ENCODE peak calls at places on chromosomes 16 and 17, in six cellular contexts. One of them, this sample, is unnamed.

GRCh38 chr17:1153795-1154546 is 25.8 kb downstream of the ABR start:
- DNase-seq in neural progenitor cell: peak; percentile 59
- DNase-seq in PC-3: peak; percentile 8
- DNase-seq in MM.1S: no peak
- DNase-seq in PC-9: no peak
- DNase-seq in fibroblast of lung: peak; percentile 84
- DNase-seq in this sample: peak; percentile 33

GRCh38 chr17:2615882-2616281 is 22.4 kb downstream of the PAFAH1B1 start:
- DNase-seq in PC-3: no peak
- DNase-seq in neural progenitor cell: no peak
- DNase-seq in fibroblast of lung: no peak
- DNase-seq in PC-9: no peak
- DNase-seq in MM.1S: no peak
- DNase-seq in this sample: no peak

GRCh38 chr17:78168906-78169793 is 769 bp downstream of the SYNGR2 start:
- DNase-seq in PC-9: peak; percentile 74
- DNase-seq in neural progenitor cell: peak; percentile 60
- DNase-seq in MM.1S: peak; percentile 63
- DNase-seq in PC-3: peak; percentile 84
- DNase-seq in fibroblast of lung: no peak
- DNase-seq in this sample: peak; percentile 29

GRCh38 chr16:27318399-27319256 is 4.9 kb downstream of the IL4R start:
- DNase-seq in PC-9: peak; percentile 63
- DNase-seq in fibroblast of lung: peak; percentile 60
- DNase-seq in MM.1S: no peak
- DNase-seq in PC-3: no peak
- DNase-seq in neural progenitor cell: no peak
- DNase-seq in this sample: peak; percentile 69

GRCh38 chr16:87661561-87661960 is 59.3 kb downstream of the JPH3 start:
- DNase-seq in PC-3: peak; percentile 23
- DNase-seq in MM.1S: peak; percentile 26
- DNase-seq in PC-9: peak; percentile 35
- DNase-seq in neural progenitor cell: peak; percentile 83
- DNase-seq in fibroblast of lung: peak; percentile 41
- DNase-seq in this sample: peak; percentile 64

GRCh38 chr17:54307326-54307725 is 484.6 kb downstream of the KIF2B start:
- DNase-seq in PC-9: no peak
- DNase-seq in PC-3: no peak
- DNase-seq in fibroblast of lung: no peak
- DNase-seq in MM.1S: no peak
- DNase-seq in neural progenitor cell: no peak
- DNase-seq in this sample: no peak

GRCh38 chr16:50103764-50104163 is 38.0 kb downstream of the HEATR3 start:
- DNase-seq in fibroblast of lung: peak; percentile 33
- DNase-seq in PC-9: no peak
- DNase-seq in MM.1S: no peak
- DNase-seq in neural progenitor cell: no peak
- DNase-seq in PC-3: no peak
- DNase-seq in this sample: no peak

GRCh38 chr16:19680972-19681371 is 37.1 kb downstream of the KNOP1 start:
- DNase-seq in PC-3: peak; percentile 46
- DNase-seq in fibroblast of lung: no peak
- DNase-seq in neural progenitor cell: no peak
- DNase-seq in PC-9: peak; percentile 70
- DNase-seq in MM.1S: no peak
- DNase-seq in this sample: no peak

GRCh38 chr16:57701759-57702371 is 7.3 kb downstream of the DRC7 start:
- DNase-seq in neural progenitor cell: no peak
- DNase-seq in fibroblast of lung: no peak
- DNase-seq in MM.1S: no peak
- DNase-seq in PC-9: no peak
- DNase-seq in PC-3: no peak
- DNase-seq in this sample: no peak

GRCh38 chr17:4297351-4297750 is 33.6 kb upstream of the ANKFY1 start:
- DNase-seq in PC-9: no peak
- DNase-seq in fibroblast of lung: no peak
- DNase-seq in MM.1S: no peak
- DNase-seq in PC-3: no peak
- DNase-seq in neural progenitor cell: no peak
- DNase-seq in this sample: no peak

GRCh38 chr16:84686702-84687298 is 13.0 kb upstream of the USP10 start:
- DNase-seq in PC-3: no peak
- DNase-seq in PC-9: no peak
- DNase-seq in MM.1S: no peak
- DNase-seq in neural progenitor cell: no peak
- DNase-seq in fibroblast of lung: no peak
- DNase-seq in this sample: no peak

GRCh38 chr17:55734128-55734781 is 11.6 kb upstream of the TMEM100 start:
- DNase-seq in PC-3: peak; percentile 45
- DNase-seq in MM.1S: no peak
- DNase-seq in PC-9: no peak
- DNase-seq in fibroblast of lung: no peak
- DNase-seq in neural progenitor cell: peak; percentile 49
- DNase-seq in this sample: no peak

GRCh38 chr17:80705988-80706387 is 161.3 kb downstream of the RPTOR start:
- DNase-seq in fibroblast of lung: peak; percentile 19
- DNase-seq in MM.1S: no peak
- DNase-seq in neural progenitor cell: no peak
- DNase-seq in PC-9: no peak
- DNase-seq in PC-3: no peak
- DNase-seq in this sample: no peak

GRCh38 chr16:89319883-89320716 is 102.6 kb downstream of the ZNF778 start:
- DNase-seq in neural progenitor cell: no peak
- DNase-seq in PC-9: peak; percentile 94
- DNase-seq in MM.1S: peak; percentile 57
- DNase-seq in PC-3: peak; percentile 89
- DNase-seq in fibroblast of lung: peak; percentile 78
- DNase-seq in this sample: no peak

GRCh38 chr16:24954137-24954536 is 61.0 kb downstream of the ARHGAP17 start:
- DNase-seq in PC-9: no peak
- DNase-seq in neural progenitor cell: no peak
- DNase-seq in MM.1S: no peak
- DNase-seq in fibroblast of lung: no peak
- DNase-seq in PC-3: no peak
- DNase-seq in this sample: no peak

GRCh38 chr17:3647769-3648540 is 11.4 kb downstream of the CTNS start:
- DNase-seq in MM.1S: peak; percentile 34
- DNase-seq in neural progenitor cell: peak; percentile 76
- DNase-seq in PC-9: peak; percentile 40
- DNase-seq in fibroblast of lung: peak; percentile 59
- DNase-seq in PC-3: peak; percentile 58
- DNase-seq in this sample: peak; percentile 47

GRCh38 chr17:5544115-5544514 is 40.2 kb downstream of the NLRP1 start:
- DNase-seq in MM.1S: no peak
- DNase-seq in neural progenitor cell: no peak
- DNase-seq in PC-9: no peak
- DNase-seq in PC-3: no peak
- DNase-seq in fibroblast of lung: no peak
- DNase-seq in this sample: no peak

GRCh38 chr16:24504467-24505345 is 34.7 kb upstream of the RBBP6 start:
- DNase-seq in fibroblast of lung: peak; percentile 68
- DNase-seq in PC-9: peak; percentile 57
- DNase-seq in PC-3: peak; percentile 72
- DNase-seq in neural progenitor cell: peak; percentile 78
- DNase-seq in MM.1S: peak; percentile 68
- DNase-seq in this sample: peak; percentile 62

GRCh38 chr17:61455754-61456681 is 3.8 kb downstream of the TBX4 start:
- DNase-seq in MM.1S: no peak
- DNase-seq in fibroblast of lung: peak; percentile 37
- DNase-seq in PC-3: no peak
- DNase-seq in neural progenitor cell: peak; percentile 50
- DNase-seq in PC-9: no peak
- DNase-seq in this sample: no peak

GRCh38 chr17:45868276-45868675 is 23.6 kb downstream of the SPPL2C start:
- DNase-seq in neural progenitor cell: no peak
- DNase-seq in MM.1S: no peak
- DNase-seq in PC-3: no peak
- DNase-seq in fibroblast of lung: no peak
- DNase-seq in PC-9: no peak
- DNase-seq in this sample: no peak

GRCh38 chr16:75103994-75104393 is 12.6 kb downstream of the LDHD start:
- DNase-seq in neural progenitor cell: no peak
- DNase-seq in MM.1S: no peak
- DNase-seq in PC-9: no peak
- DNase-seq in fibroblast of lung: no peak
- DNase-seq in PC-3: no peak
- DNase-seq in this sample: no peak
- TF ChIP-seq EZH2 in neural progenitor cell: no peak
- TF ChIP-seq EZH2 in MM.1S: no peak
- TF ChIP-seq EZH2 in PC-9: no peak
- TF ChIP-seq EZH2 in fibroblast of lung: no peak
- TF ChIP-seq EZH2 in PC-3: no peak
- TF ChIP-seq EZH2 in this sample: no peak

DNA sequence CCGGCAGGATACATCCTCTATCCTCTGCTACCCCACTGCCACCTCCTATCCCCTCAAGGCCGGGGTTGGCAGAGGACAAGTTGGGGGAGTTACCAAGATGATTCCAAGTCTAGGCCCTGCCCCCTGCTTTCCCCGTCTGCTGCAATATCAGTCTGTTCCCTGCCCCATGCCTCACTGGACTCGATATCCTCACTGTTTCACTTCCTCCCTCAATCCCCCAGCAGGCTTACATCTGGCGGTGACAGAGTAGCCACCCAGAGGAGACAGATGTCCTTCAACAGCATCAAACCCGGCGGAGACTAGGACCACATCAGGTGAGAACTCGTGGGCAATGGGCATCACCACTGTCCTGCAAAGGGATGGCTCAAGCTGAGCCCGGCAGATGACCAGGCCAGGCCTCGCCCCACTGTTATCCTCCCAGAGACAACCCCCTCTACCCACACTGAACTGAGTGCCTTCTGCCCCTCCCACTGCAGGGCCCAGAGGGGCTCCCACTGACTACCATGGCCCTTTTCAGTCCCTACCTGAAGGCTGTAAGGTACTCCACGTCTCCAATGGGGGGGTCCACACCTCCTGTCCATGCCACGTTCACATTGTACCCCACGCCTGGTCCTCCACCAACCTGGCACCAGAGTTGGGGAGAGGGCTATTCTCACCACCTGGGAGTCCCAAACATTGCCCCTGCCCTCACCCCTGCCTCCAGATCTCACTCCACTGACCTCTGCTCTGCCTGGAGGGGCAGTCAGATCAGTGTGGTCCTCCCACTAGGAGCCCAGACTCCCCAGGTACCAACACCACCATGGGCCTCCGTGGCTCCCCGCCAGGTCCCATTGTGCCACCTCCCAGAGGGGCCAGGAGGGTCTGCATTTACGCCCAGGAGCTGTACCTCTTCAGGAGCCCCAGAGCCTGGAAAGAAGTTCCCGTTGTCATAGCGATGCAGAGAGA is 9.6 kb downstream of the G6PC3 start:
- DNase-seq in MM.1S: no peak
- DNase-seq in fibroblast of lung: no peak
- DNase-seq in PC-9: no peak
- DNase-seq in PC-3: no peak
- DNase-seq in neural progenitor cell: no peak
- DNase-seq in this sample: no peak
- H3K27ac ChIP-seq in MM.1S: no peak overlapping the region
- H3K27ac ChIP-seq in fibroblast of lung: no peak overlapping the region
- H3K27ac ChIP-seq in PC-9: no peak overlapping the region
- H3K27ac ChIP-seq in PC-3: no peak overlapping the region
- H3K27ac ChIP-seq in neural progenitor cell: no peak overlapping the region
- H3K27ac ChIP-seq in this sample: no peak overlapping the region

GRCh38 chr17:48621410-48622387 is 4.5 kb downstream of the HOXB9 start:
- DNase-seq in fibroblast of lung: no peak
- DNase-seq in neural progenitor cell: no peak
- DNase-seq in MM.1S: no peak
- DNase-seq in PC-9: no peak
- DNase-seq in PC-3: no peak
- DNase-seq in this sample: no peak

GRCh38 chr17:48618366-48618896 is 3.3 kb upstream of the HOXB8 start:
- DNase-seq in MM.1S: peak; percentile 73
- DNase-seq in PC-9: peak; percentile 89
- DNase-seq in fibroblast of lung: peak; percentile 85
- DNase-seq in PC-3: peak; percentile 97
- DNase-seq in neural progenitor cell: peak; percentile 93
- DNase-seq in this sample: peak; percentile 76

GRCh38 chr17:48617515-48618365 is 2.6 kb upstream of the HOXB8 start:
- DNase-seq in fibroblast of lung: no peak
- DNase-seq in neural progenitor cell: no peak
- DNase-seq in PC-3: no peak
- DNase-seq in MM.1S: no peak
- DNase-seq in PC-9: no peak
- DNase-seq in this sample: no peak

GRCh38 chr17:48620497-48621139 is 5.5 kb upstream of the HOXB8 start:
- DNase-seq in PC-3: no peak
- DNase-seq in PC-9: no peak
- DNase-seq in MM.1S: no peak
- DNase-seq in neural progenitor cell: no peak
- DNase-seq in fibroblast of lung: no peak
- DNase-seq in this sample: no peak

DNA sequence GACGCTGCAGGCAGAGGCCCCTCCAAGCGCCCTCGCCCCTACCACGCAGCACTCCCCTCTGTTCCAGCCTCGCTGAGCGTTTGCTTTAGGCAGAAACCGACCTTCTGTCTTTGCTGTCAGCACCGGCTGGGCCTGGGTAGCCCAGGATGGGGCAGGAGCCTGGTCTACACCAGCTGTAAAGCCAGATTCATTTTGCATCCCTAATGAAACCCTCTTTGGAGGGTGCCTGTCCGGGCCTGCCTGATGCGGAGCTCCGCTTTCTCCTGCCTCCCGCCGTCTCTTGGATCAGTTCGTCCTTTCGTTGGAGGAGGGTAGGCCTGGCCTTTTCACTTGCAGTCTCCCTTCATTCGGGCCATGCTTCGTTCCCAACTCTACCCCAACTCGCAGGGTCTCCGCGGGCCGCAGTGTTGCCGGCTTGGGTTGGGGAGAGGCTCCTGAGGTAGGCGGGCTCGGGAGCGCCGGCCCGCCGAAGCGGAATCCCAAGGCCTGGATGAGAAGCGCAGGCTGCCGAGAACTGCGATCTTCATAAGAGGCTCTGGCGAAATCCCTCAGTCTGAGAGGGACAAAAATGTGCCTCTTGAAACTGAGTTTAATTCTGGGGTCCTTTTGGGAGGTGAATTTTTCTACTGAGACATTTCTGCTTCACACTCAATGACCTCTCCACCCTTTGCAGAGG is 4.9 kb upstream of the HOXB8 start:
- DNase-seq in neural progenitor cell: peak; percentile 57
- DNase-seq in PC-3: no peak
- DNase-seq in MM.1S: no peak
- DNase-seq in PC-9: no peak
- DNase-seq in fibroblast of lung: no peak
- DNase-seq in this sample: no peak
- TF ChIP-seq EZH2 in neural progenitor cell: peak; percentile 99
- TF ChIP-seq EZH2 in PC-3: no peak
- TF ChIP-seq EZH2 in MM.1S: no peak
- TF ChIP-seq EZH2 in PC-9: no peak
- TF ChIP-seq EZH2 in fibroblast of lung: peak; percentile 81
- TF ChIP-seq EZH2 in this sample: no peak

DNA sequence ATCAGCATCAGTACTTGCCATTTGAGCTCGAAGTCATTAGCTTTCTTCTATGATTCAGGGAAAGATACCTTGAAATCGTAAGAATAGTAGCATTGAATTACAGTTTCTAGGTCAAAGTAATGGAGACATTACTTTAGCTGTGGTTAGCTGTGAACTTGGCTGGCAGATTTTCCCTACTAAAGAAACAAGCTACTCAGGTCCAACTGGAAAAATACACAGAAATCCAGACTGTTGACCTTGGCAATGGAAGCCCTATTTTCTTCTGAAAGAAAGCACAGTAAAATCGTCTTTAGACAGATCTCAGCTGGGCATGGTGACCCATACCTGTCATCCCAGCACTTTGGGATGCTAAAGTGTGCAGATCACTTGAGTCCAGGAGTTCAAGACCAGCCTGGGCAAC is 13.4 kb upstream of the DNAJA2 start:
- DNase-seq in MM.1S: no peak
- DNase-seq in fibroblast of lung: no peak
- DNase-seq in PC-9: no peak
- DNase-seq in PC-3: no peak
- DNase-seq in neural progenitor cell: no peak
- DNase-seq in this sample: no peak
- H3K27ac ChIP-seq in MM.1S: no peak overlapping the region
- H3K27ac ChIP-seq in fibroblast of lung: no peak overlapping the region
- H3K27ac ChIP-seq in PC-9: no peak overlapping the region
- H3K27ac ChIP-seq in PC-3: no peak overlapping the region
- H3K27ac ChIP-seq in neural progenitor cell: no peak overlapping the region
- H3K27ac ChIP-seq in this sample: no peak overlapping the region

This sample was measured in DND-41.